ENCODE peak calls at places on chromosomes 11 and 22, in eight cellular contexts. Q is anterior cingulate cortex; G is stromal cell of bone marrow; F is left lung; A is AG09309; N is stimulated activated CD4-positive, alpha-beta T cell treated with anti-CD3 and anti-CD28 coated beads, Interleukin-2, amount 100 ng/mL, for 48 hours; Z is NCI-H1092 treated with DMSO at 0.1 percent for 48 hours; E is NCI-H1436. C is an unnamed sample.
A peak's percentile ranks its signal among the peaks of the same experiment; 100 is the strongest.

GRCh38 chr11:6604081-6604626 is 580 bp downstream of the ILK start:
- DNase-seq in N (peak; percentile 43), Z (peak; percentile 48), E (no peak), Q (peak; percentile 33), F (no peak), A (peak; percentile 28), G (peak; percentile 65), C (peak; percentile 84)

GRCh38 chr22:48628891-48629559 is 1198.6 kb downstream of the BRD1 start:
- DNase-seq in F (peak; percentile 71), Z (no peak), A (no peak), E (no peak), G (no peak), N (no peak), Q (no peak), C (no peak)

GRCh38 chr11:85663781-85664560 is 958 bp downstream of the CREBZF start:
- DNase-seq in Q (peak; percentile 60), Z (peak; percentile 78), A (no peak), G (no peak), E (peak; percentile 64), N (peak; percentile 80), F (peak; percentile 95), C (peak; percentile 84)

GRCh38 chr22:32204211-32204855 is 540 bp downstream of the RFPL2 start:
- DNase-seq in Q (no peak), N (no peak), Z (peak; percentile 41), A (no peak), F (peak; percentile 69), E (no peak), G (no peak), C (no peak)

GRCh38 chr11:3664032-3664630 is 7.1 kb downstream of the CHRNA10 start:
- DNase-seq in A (no peak), G (no peak), Z (no peak), N (no peak), Q (no peak), F (no peak), E (no peak), C (no peak)

GRCh38 chr11:30046211-30046945 is 29.5 kb upstream of the KCNA4 start:
- DNase-seq in Z (no peak), F (no peak), N (no peak), E (no peak), Q (no peak), G (no peak), A (no peak), C (no peak)

GRCh38 chr22:32920734-32921133 is 119.2 kb downstream of the TIMP3 start:
- DNase-seq in Z (no peak), F (no peak), N (no peak), Q (no peak), A (no peak), E (no peak), G (no peak), C (no peak)

GRCh38 chr11:96827164-96827563 is 437.4 kb downstream of the JRKL start:
- DNase-seq in G (peak; percentile 33), E (no peak), A (no peak), N (no peak), Z (no peak), Q (no peak), F (no peak), C (no peak)

GRCh38 chr22:24706050-24706449 is 68.5 kb downstream of the PIWIL3 start:
- DNase-seq in A (no peak), N (no peak), E (no peak), Z (no peak), F (no peak), G (no peak), Q (no peak), C (no peak)